ENCODE peak calls at places on chromosomes 3 and 15, in nine cellular contexts. S is NB4, D is transverse colon, O is HepG2, H is tibial nerve, U is A549, M is heart left ventricle, P is GM12891, C is esophagus squamous epithelium. B is an unnamed sample.

GRCh38 chr3:24477090-24477656 is 17.5 kb downstream of the THRB start:
- DNase-seq in S (no peak), D (no peak), O (no peak), H (no peak), U (no peak), M (no peak), P (no peak), C (no peak), B (no peak)

GRCh38 chr3:29693863-29694262 is 413.0 kb downstream of the RBMS3 start:
- DNase-seq in S (no peak), D (no peak), O (no peak), H (no peak), U (peak; percentile 33), M (no peak), P (no peak), C (no peak), B (no peak)

GRCh38 chr3:19967812-19968211 is 20.9 kb downstream of the RAB5A start:
- DNase-seq in S (no peak), D (no peak), O (no peak), H (no peak), U (no peak), M (no peak), P (no peak), C (no peak), B (peak; percentile 19)

GRCh38 chr3:117287602-117288001 is 578.0 kb downstream of the TUSC7 start:
- DNase-seq in S (no peak), D (no peak), O (no peak), H (no peak), U (no peak), M (no peak), P (no peak), C (no peak), B (no peak)

GRCh38 chr3:122394173-122394572 is 10.2 kb downstream of the FAM162A start:
- DNase-seq in S (no peak), D (no peak), O (no peak), H (no peak), U (no peak), M (no peak), P (no peak), C (no peak), B (no peak)

GRCh38 chr3:45737222-45737621 is 48.0 kb downstream of the SACM1L start:
- DNase-seq in S (no peak), D (no peak), O (no peak), H (no peak), U (no peak), M (no peak), P (no peak), C (no peak), B (peak; percentile 46)

GRCh38 chr3:185995352-185995751 is 57.5 kb upstream of the TRA2B start:
- DNase-seq in S (no peak), D (no peak), O (no peak), H (no peak), U (no peak), M (no peak), P (no peak), C (no peak), B (no peak)

GRCh38 chr3:98333989-98334606 is 19.6 kb upstream of the OR5K4 start:
- DNase-seq in S (no peak), D (no peak), O (no peak), H (no peak), U (no peak), M (no peak), P (no peak), C (no peak), B (no peak)

GRCh38 chr15:25176616-25176923 is 221.8 kb downstream of the SNRPN start:
- DNase-seq in S (no peak), D (peak; percentile 1), O (no peak), H (no peak), U (no peak), M (no peak), P (no peak), C (no peak), B (no peak)

GRCh38 chr3:14650193-14650592 is 1.4 kb upstream of the CCDC174 start:
- DNase-seq in S (no peak), D (no peak), O (no peak), H (no peak), U (no peak), M (no peak), P (no peak), C (no peak), B (no peak)

GRCh38 chr3:14647976-14648955 is 3.3 kb upstream of the CCDC174 start:
- DNase-seq in S (peak; percentile 91), D (no peak), O (no peak), H (no peak), U (no peak), M (no peak), P (no peak), C (no peak), B (peak; percentile 64)

GRCh38 chr3:14646589-14647413 is 4.8 kb upstream of the CCDC174 start:
- DNase-seq in S (peak; percentile 92), D (no peak), O (no peak), H (no peak), U (no peak), M (no peak), P (no peak), C (no peak), B (peak; percentile 89)

GRCh38 chr3:14649466-14649865 is 2.1 kb upstream of the CCDC174 start:
- DNase-seq in S (no peak), D (no peak), O (no peak), H (no peak), U (no peak), M (no peak), P (no peak), C (no peak), B (no peak)

DNA sequence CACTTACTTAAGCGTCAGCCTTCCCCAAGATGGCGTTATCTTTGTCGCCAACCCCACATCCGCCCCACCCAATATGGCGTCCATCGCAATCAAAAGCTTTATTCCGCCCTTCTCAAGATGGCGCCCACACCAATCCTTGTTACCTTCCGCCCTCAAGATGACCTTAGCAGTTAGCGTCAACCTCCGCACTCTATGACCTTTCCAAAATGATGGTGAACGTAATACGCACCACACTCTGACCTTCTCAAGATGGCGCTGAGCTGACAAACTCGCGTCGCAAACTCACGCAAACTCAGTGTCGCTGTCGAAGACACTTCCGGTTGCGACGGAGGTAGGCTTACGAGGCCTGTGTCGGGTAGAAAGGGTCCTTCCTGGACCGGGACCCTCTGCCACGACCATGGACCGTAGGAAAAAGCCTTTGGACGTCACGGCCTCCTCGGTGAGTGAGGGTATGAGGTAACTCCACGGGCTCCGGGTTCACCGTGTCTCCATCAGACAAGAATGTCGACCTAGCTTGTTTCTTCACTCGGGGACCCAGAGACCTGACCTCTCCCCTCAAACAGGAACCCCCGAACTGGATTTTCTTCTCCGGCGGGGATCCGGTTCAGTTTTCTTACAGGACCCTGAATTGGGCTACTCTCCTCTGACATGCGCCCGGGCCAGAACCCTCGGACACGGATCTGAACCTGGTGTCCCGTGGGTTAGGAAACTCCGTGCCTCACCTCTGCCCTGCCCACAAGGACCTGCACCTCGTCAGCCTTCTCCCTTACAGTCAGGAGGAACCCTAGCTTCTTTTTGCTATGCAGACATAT is at the start of gene CCDC174:
- DNase-seq in S (peak; percentile 99), D (peak; percentile 97), O (peak; percentile 99), H (peak; percentile 87), U (peak; percentile 96), M (peak; percentile 94), P (peak; percentile 71), C (peak; percentile 85), B (peak; percentile 99)
- TF ChIP-seq POLR2A in S (peak; percentile 83), D (peak; percentile 91), O (peak; percentile 98), H (no peak), U (peak; percentile 96), M (no peak), P (peak; percentile 99), C (no peak), B (peak; percentile 97)

GRCh38 chr3:49804141-49805041 is 1.3 kb downstream of the INKA1 start:
- DNase-seq in S (peak; percentile 63), D (no peak), O (no peak), H (no peak), U (no peak), M (peak; percentile 47), P (no peak), C (no peak), B (no peak)
- TF ChIP-seq POLR2A in S (peak; percentile 4), D (no peak), O (no peak), H (no peak), U (no peak), M (no peak), P (no peak), C (no peak), B (no peak)

DNA sequence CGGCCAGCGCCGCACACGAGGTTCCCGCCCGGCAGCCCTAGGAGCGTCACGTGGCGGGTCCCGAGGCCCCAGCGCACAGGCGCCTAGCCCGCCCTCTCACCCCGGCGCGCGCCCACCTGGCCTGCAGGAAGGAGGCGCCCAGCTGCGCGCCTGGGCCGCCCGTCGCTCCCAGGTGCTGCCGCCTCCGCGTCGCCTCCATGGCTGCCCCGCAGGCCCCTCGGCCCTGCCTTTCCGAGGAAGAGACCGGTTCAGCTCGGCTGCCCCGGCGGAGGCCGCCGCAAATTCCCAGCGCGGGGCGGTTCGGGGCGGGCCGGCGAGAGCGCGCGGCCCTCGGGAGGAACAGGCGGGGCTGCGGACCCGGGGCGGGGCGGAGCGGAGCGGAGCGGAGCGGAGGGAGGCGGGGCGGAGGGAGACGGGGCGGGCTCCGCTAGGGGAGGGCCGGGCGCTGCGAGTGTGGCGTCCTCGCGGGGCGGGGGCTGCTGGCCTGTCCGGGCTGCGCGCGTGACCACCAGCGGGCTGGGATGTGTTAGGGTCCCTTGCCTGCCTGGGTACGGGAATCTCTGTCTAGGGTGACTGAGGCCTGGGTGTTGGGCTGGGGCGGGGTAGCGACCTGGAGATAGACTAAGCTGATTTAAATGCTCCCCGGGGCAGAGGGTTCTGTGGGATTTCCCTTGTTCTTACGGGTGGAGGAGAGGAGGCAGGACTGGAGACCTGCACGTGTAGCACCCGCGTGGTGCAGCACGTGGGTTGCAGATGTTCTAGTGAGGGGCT is at the start of gene CLN6:
- DNase-seq in S (peak; percentile 86), D (peak; percentile 87), O (peak; percentile 59), H (peak; percentile 63), U (peak; percentile 88), M (peak; percentile 85), P (peak; percentile 89), C (peak; percentile 18), B (peak; percentile 88)
- TF ChIP-seq POLR2A in S (peak; percentile 79), D (peak; percentile 41), O (peak; percentile 61), H (peak; percentile 6), U (peak; percentile 60), M (no peak), P (no peak), C (no peak), B (peak; percentile 58)

GRCh38 chr15:58472221-58472620 is 40.4 kb downstream of the LIPC start:
- DNase-seq in S (no peak), D (no peak), O (no peak), H (no peak), U (no peak), M (no peak), P (no peak), C (no peak), B (no peak)

GRCh38 chr15:58474741-58475323 is 43.0 kb downstream of the LIPC start:
- DNase-seq in S (peak; percentile 71), D (no peak), O (no peak), H (no peak), U (no peak), M (no peak), P (no peak), C (no peak), B (no peak)

GRCh38 chr15:58471341-58471740 is 39.5 kb downstream of the LIPC start:
- DNase-seq in S (no peak), D (no peak), O (no peak), H (no peak), U (no peak), M (no peak), P (no peak), C (no peak), B (no peak)

GRCh38 chr15:58473720-58474119 is 41.9 kb downstream of the LIPC start:
- DNase-seq in S (peak; percentile 20), D (no peak), O (no peak), H (no peak), U (peak; percentile 44), M (no peak), P (no peak), C (no peak), B (no peak)

GRCh38 chr15:58472821-58473581 is 41.2 kb downstream of the LIPC start:
- DNase-seq in S (peak; percentile 79), D (no peak), O (no peak), H (no peak), U (no peak), M (no peak), P (no peak), C (no peak), B (no peak)
- TF ChIP-seq POLR2A in S (no peak), D (no peak), O (no peak), H (no peak), U (no peak), M (no peak), P (no peak), C (no peak), B (no peak)

B was measured in erythroblast.